ENCODE peak calls at places on chromosomes 2 and 18, in seven cellular contexts. A is RWPE1, I is left ventricle myocardium inferior, M is gastrocnemius medialis, R is uterus, E is heart right ventricle, B is upper lobe of right lung. F is an unnamed sample.
A peak's percentile ranks its signal among the peaks of the same experiment; 100 is the strongest.

GRCh38 chr2:159201321-159202063 is 85.0 kb downstream of the WDSUB1 start:
- DNase-seq in I (no peak), A (no peak), E (no peak), R (no peak), M (no peak), B (no peak), F (no peak)

GRCh38 chr18:48621240-48621639 is 82.4 kb downstream of the CTIF start:
- DNase-seq in A (peak; percentile 64), B (no peak), I (no peak), R (no peak), E (no peak), M (no peak), F (no peak)

GRCh38 chr18:34223164-34223892 is 1.4 kb downstream of the NOL4 start:
- DNase-seq in I (no peak), R (no peak), M (no peak), E (no peak), B (no peak), A (no peak), F (peak; percentile 74)

GRCh38 chr18:21831413-21831831 is 90.8 kb downstream of the MIB1 start:
- DNase-seq in E (peak; percentile 74), A (no peak), R (peak; percentile 37), M (peak; percentile 56), B (no peak), I (no peak), F (no peak)

GRCh38 chr2:53314718-53315117 is 452.9 kb upstream of the CHAC2 start:
- DNase-seq in E (no peak), B (no peak), A (no peak), I (no peak), R (no peak), M (no peak), F (no peak)

GRCh38 chr18:68215931-68216330 is 499.0 kb downstream of the TMX3 start:
- DNase-seq in B (no peak), E (no peak), M (no peak), I (no peak), R (no peak), A (peak; percentile 4), F (no peak)

GRCh38 chr18:50281972-50282520 is 723 bp upstream of the MBD1 start:
- DNase-seq in A (no peak), R (no peak), E (no peak), M (no peak), B (no peak), I (no peak), F (no peak)

GRCh38 chr2:26702025-26702424 is 9.5 kb downstream of the KCNK3 start:
- DNase-seq in E (no peak), I (no peak), B (no peak), R (no peak), A (no peak), M (no peak), F (no peak)

GRCh38 chr18:62033756-62034155 is 140.9 kb upstream of the RNF152 start:
- DNase-seq in A (no peak), E (no peak), B (no peak), M (no peak), I (no peak), R (no peak), F (no peak)

GRCh38 chr18:42053188-42053781 is 98.3 kb downstream of the PIK3C3 start:
- DNase-seq in A (peak; percentile 1), R (peak; percentile 24), B (no peak), E (peak; percentile 45), I (no peak), M (no peak), F (peak; percentile 1)

GRCh38 chr2:219408101-219409030 is 9.8 kb upstream of the DES start:
- DNase-seq in M (no peak), A (no peak), R (peak; percentile 75), I (no peak), E (no peak), B (no peak), F (no peak)

GRCh38 chr2:56871641-56872040 is 687.9 kb downstream of the CCDC85A start:
- DNase-seq in I (no peak), E (no peak), M (no peak), R (no peak), A (no peak), B (no peak), F (no peak)

GRCh38 chr18:45962461-45962860 is 4.7 kb downstream of the EPG5 start:
- DNase-seq in E (no peak), I (no peak), M (no peak), A (peak; percentile 18), R (no peak), B (no peak), F (no peak)

GRCh38 chr2:233338046-233338445 is 16.2 kb upstream of the DGKD start:
- DNase-seq in R (no peak), A (no peak), E (no peak), B (peak; percentile 21), I (no peak), M (no peak), F (no peak)

GRCh38 chr18:76468345-76469275 is 26.4 kb downstream of the ZNF516 start:
- DNase-seq in A (no peak), E (no peak), R (no peak), B (no peak), I (no peak), M (no peak), F (no peak)

GRCh38 chr2:144595686-144596073 is 75.8 kb upstream of the ZEB2 start:
- DNase-seq in M (no peak), E (no peak), I (no peak), R (no peak), A (no peak), B (no peak), F (no peak)

GRCh38 chr2:218046234-218046633 is 22.8 kb upstream of the RUFY4 start:
- DNase-seq in B (no peak), R (no peak), A (no peak), M (no peak), E (no peak), I (no peak), F (no peak)

GRCh38 chr2:205776720-205777119 is 94.4 kb downstream of the NRP2 start:
- DNase-seq in B (no peak), A (no peak), M (no peak), E (no peak), I (no peak), R (no peak), F (no peak)

GRCh38 chr2:101367508-101367907 is 19.8 kb downstream of the CREG2 start:
- DNase-seq in A (no peak), M (no peak), E (no peak), R (no peak), I (no peak), B (no peak), F (no peak)

GRCh38 chr2:36357506-36358316 is 2.1 kb downstream of the CRIM1 start:
- DNase-seq in I (peak; percentile 32), A (no peak), M (peak; percentile 31), B (no peak), R (peak; percentile 49), E (no peak), F (no peak)

GRCh38 chr2:66575625-66576371 is 140.9 kb downstream of the MEIS1 start:
- DNase-seq in A (no peak), M (no peak), E (no peak), I (peak; percentile 19), R (peak; percentile 81), B (peak; percentile 67), F (no peak)

GRCh38 chr2:64934530-64934929 is 54.7 kb upstream of the SLC1A4 start:
- DNase-seq in B (no peak), E (no peak), R (no peak), I (no peak), M (no peak), A (no peak), F (no peak)

GRCh38 chr2:28565720-28566295 is 69.9 kb downstream of the PLB1 start:
- DNase-seq in B (peak; percentile 12), M (no peak), E (no peak), I (no peak), A (peak; percentile 96), R (no peak), F (no peak)
- H3K27ac ChIP-seq in B (no peak overlapping the region), M (no peak overlapping the region), E (no peak overlapping the region), I (no peak overlapping the region), A (peak overlapping the region; percentile 90), R (peak overlapping the region; percentile 84), F (peak overlapping the region; percentile 87)

DNA sequence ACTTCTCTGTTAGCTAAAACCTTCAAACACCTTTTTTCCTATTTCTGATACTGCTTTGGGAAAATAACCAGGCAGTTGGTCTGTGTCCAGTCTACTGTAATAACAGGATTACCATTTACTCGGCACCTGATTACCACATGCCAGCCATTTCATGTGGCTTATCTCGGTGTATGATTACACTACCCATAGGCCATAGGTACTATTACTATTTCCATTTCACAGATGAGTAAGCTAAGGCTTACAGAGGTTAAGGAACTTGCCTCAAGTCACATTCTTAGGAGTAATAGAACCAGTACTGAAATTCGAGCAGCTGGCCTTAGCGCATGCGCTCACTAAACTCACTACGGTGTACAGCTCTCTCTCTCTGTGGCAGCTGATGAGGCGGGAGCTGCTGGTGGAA is 147.2 kb upstream of the L3MBTL4 start:
- DNase-seq in E (no peak), M (no peak), R (no peak), A (no peak), I (no peak), B (no peak), F (no peak)
- H3K27ac ChIP-seq in E (no peak overlapping the region), M (no peak overlapping the region), R (no peak overlapping the region), A (no peak overlapping the region), I (peak overlapping the region; percentile 18), B (peak overlapping the region; percentile 28), F (no peak overlapping the region)

DNA sequence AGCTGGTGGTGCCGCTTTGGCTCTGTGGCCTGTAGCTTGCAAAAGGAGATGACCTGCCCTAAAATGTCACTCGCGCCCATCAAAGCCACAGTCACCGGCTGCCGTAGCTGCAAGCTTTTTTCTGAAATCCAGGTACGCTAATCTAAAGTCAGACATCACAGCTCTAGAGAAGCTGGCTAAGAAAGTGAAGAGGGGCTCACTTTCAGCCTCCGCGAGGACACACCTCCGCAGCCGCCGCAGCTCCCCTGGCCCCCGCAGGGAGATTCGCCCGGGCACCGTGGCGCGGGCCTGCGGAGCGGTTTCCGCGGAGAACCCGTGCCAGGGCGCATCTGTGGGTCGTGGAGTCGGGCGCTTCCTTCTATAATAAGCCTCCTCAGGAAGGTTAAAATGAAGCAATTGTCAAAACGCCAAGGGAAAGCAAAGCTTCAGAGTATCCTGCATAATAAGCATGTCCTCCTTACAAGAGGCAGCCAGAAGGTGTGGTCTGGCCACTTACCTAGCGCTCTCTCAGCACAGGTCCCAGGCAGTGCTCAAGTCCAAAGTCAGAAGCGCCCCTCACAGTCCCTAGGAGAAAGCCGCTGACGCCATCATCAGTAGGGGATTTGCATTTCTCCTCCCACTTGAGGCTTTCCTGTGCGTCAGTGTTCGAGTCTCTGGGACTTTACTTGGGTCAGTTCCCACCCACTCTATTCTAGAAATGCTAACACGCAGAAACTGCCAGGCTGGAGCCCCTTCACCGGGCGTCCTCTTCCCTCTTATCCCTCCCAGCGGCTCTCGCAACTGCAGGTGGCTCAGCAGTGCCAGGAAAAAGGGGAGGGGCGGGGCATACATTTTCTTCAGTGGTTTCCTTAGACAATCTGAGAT is at the start of gene STAT4:
- DNase-seq in B (peak; percentile 75), M (peak; percentile 21), E (peak; percentile 29), I (no peak), A (no peak), R (peak; percentile 29), F (no peak)
- H3K27ac ChIP-seq in B (peak within 1 kb of the TSS; percentile 80), M (no peak within 1 kb of the TSS), E (peak within 1 kb of the TSS; percentile 2), I (no peak within 1 kb of the TSS), A (peak within 1 kb of the TSS; percentile 32), R (no peak within 1 kb of the TSS), F (peak within 1 kb of the TSS; percentile 36)

GRCh38 chr2:240603846-240604245 is 17.3 kb downstream of the CAPN10 start:
- DNase-seq in E (no peak), R (no peak), M (no peak), I (no peak), A (no peak), B (peak; percentile 63), F (no peak)
- H3K27ac ChIP-seq in E (no peak overlapping the region), R (no peak overlapping the region), M (no peak overlapping the region), I (no peak overlapping the region), A (no peak overlapping the region), B (no peak overlapping the region), F (no peak overlapping the region)

F was measured in caudate nucleus.